ENCODE peak calls at places on chromosomes 4 and X, in nine cellular contexts. O is sigmoid colon, I is fibroblast of villous mesenchyme, M is left lung, G is left ventricle myocardium inferior, Z is A549, E is PC-9, Y is neural progenitor cell, W is bronchial epithelial cell. S is an unnamed sample.

GRCh38 chr4:145731026-145731425 is 51.1 kb downstream of the C4orf51 start:
- DNase-seq in Y (no peak), Z (peak), W (no peak), G (no peak), O (no peak), M (no peak), E (no peak), I (peak), S (no peak)

GRCh38 chr4:121376541-121376940 is 4.3 kb downstream of the QRFPR start:
- DNase-seq in W (no peak), Z (no peak), E (no peak), O (no peak), G (no peak), Y (no peak), I (no peak), M (peak), S (no peak)

GRCh38 chrX:98755912-98756311 is 1654.2 kb downstream of the PCDH19 start:
- DNase-seq in O (no peak), Z (no peak), W (no peak), G (no peak), E (no peak), M (no peak), Y (no peak), I (no peak), S (no peak)

GRCh38 chrX:8364369-8365141 is 100.1 kb upstream of the VCX3B start:
- DNase-seq in W (peak), M (no peak), I (peak), E (no peak), Y (peak), G (peak), O (no peak), Z (peak), S (no peak)

GRCh38 chr4:15414601-15415091 is 13.2 kb upstream of the C1QTNF7 start:
- DNase-seq in E (no peak), Y (no peak), O (no peak), M (no peak), W (no peak), G (no peak), I (peak), Z (peak), S (no peak)

GRCh38 chr4:144647095-144647959 is 1.4 kb downstream of the HHIP start:
- DNase-seq in I (peak), Z (no peak), Y (peak), O (no peak), E (no peak), G (no peak), M (no peak), W (no peak), S (no peak)

GRCh38 chr4:120291541-120291940 is 224.9 kb upstream of the MAD2L1 start:
- DNase-seq in Y (no peak), O (no peak), M (no peak), E (no peak), W (no peak), I (no peak), Z (no peak), G (no peak), S (no peak)

GRCh38 chr4:86846921-86847320 is 2.3 kb downstream of the SLC10A6 start:
- DNase-seq in Y (no peak), G (no peak), I (peak), M (no peak), O (no peak), E (no peak), W (no peak), Z (no peak), S (no peak)

GRCh38 chrX:17547658-17548057 is 172.7 kb downstream of the NHS start:
- DNase-seq in I (peak), G (peak), O (peak), W (peak), Y (no peak), Z (peak), M (peak), E (peak), S (peak)

GRCh38 chrX:8636442-8636841 is 95.5 kb downstream of the ANOS1 start:
- DNase-seq in G (no peak), O (no peak), M (no peak), I (no peak), Y (no peak), Z (no peak), W (no peak), E (no peak), S (no peak)

GRCh38 chr4:3369781-3370660 is 71.7 kb upstream of the HGFAC start:
- DNase-seq in M (no peak), O (peak), E (no peak), W (peak), G (peak), Z (no peak), I (peak), Y (peak), S (no peak)
- H3K4me3 ChIP-seq in M (no peak), O (peak), E (no peak), W (no peak), G (peak), Z (no peak), I (peak), Y (peak), S (peak)

GRCh38 chr4:166594326-166594946 is 639.9 kb downstream of the SPOCK3 start:
- DNase-seq in G (no peak), E (no peak), O (no peak), Y (peak), M (no peak), Z (peak), I (peak), W (peak), S (peak)
- TF ChIP-seq CTCF in G (no peak), E (peak), O (no peak), Y (peak), M (peak), Z (peak), I (peak), W (peak), S (peak)

GRCh38 chr4:26860922-26861433 is 337 bp downstream of the STIM2 start:
- DNase-seq in G (peak), Z (peak), O (peak), W (no peak), M (peak), Y (peak), E (no peak), I (peak), S (no peak)
- H3K4me3 ChIP-seq in G (peak), Z (peak), O (peak), W (peak), M (peak), Y (peak), E (peak), I (peak), S (peak)

GRCh38 chr4:139188648-139189416 is 11.8 kb upstream of the ELF2 start:
- DNase-seq in Z (no peak), I (no peak), O (no peak), Y (no peak), W (no peak), M (no peak), E (no peak), G (no peak), S (no peak)

GRCh38 chr4:139189417-139189749 is 12.4 kb upstream of the ELF2 start:
- DNase-seq in I (no peak), E (no peak), O (no peak), M (no peak), Y (no peak), G (no peak), Z (no peak), W (no peak), S (no peak)

GRCh38 chr4:139184129-139184528 is 7.1 kb upstream of the ELF2 start:
- DNase-seq in G (no peak), W (peak), Y (no peak), I (peak), E (no peak), Z (peak), O (no peak), M (no peak), S (no peak)
- TF ChIP-seq CTCF in G (peak), W (no peak), Y (no peak), I (peak), E (peak), Z (peak), O (no peak), M (no peak), S (peak)

GRCh38 chr4:24655326-24655725 is 71.0 kb upstream of the DHX15 start:
- DNase-seq in Y (no peak), W (no peak), I (no peak), M (no peak), Z (no peak), O (no peak), E (no peak), G (no peak), S (no peak)
- H3K4me3 ChIP-seq in Y (no peak), W (no peak), I (no peak), M (no peak), Z (no peak), O (no peak), E (no peak), G (no peak), S (no peak)

DNA sequence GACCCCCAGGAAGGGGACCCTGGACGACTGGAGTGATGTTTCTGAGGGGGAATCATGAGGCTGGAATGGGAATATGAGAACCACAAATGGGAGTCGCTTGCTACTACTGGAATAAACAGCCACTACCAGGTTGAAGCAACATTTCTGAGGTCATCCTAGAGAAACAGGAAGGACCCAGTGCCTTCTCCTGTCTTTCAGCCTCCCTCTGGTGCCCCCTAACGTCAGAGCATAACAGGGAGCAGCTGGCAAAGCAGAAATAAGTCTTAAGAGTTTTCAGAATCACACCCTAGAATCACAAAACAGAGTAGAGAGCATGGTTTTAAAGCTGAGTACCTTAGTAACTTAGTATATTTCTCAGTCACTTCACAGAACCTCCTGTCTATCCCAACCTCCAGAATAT is 347.8 kb upstream of the PITX2 start:
- DNase-seq in Y (peak), W (peak), Z (peak), I (peak), M (no peak), G (no peak), O (no peak), E (no peak), S (no peak)
- TF ChIP-seq CTCF in Y (peak), W (peak), Z (peak), I (peak), M (no peak), G (peak), O (no peak), E (peak), S (peak)

GRCh38 chr4:107036602-107037151 is 564 bp upstream of the DKK2 start:
- DNase-seq in G (no peak), M (no peak), O (peak), W (no peak), E (no peak), Z (no peak), Y (peak), I (no peak), S (no peak)
- H3K4me3 ChIP-seq in G (peak), M (no peak), O (peak), W (no peak), E (no peak), Z (no peak), Y (peak), I (peak), S (peak)

DNA sequence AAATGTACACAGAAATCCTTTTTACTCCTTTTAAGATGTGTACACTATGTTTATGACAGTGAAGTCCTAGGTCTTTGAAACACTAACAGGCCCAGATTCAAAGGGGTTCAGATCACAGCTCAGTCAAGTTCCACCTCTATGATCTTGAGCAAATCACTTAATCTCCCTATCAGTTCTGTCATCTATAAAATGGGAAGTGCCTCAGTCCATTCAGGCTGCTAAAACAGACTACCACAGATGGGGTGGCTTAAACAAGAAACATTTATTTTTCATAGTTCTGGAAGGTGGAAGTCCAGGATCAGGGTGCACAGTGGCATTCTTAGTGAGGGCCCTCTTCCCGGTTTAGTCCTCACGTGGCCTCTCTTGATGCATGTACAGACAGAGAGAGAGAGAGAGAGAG is 117.1 kb downstream of the CORIN start:
- DNase-seq in Y (no peak), M (no peak), G (no peak), E (no peak), I (no peak), W (no peak), Z (no peak), O (no peak), S (no peak)
- TF ChIP-seq CTCF in Y (no peak), M (no peak), G (no peak), E (no peak), I (no peak), W (no peak), Z (no peak), O (no peak), S (no peak)

S was measured in retinal pigment epithelial cell.